ENCODE peak calls at places on chromosomes 6 and 20, in ten cellular contexts. F, T, L, N, A, C, Q, V, B and M are unnamed samples.

GRCh38 chr20:15200139-15200538 is 862.7 kb upstream of the FLRT3 start:
- DNase-seq in A (no peak), C (peak; percentile 67), T (no peak), N (no peak), V (no peak), Q (no peak), B (no peak), F (no peak), L (peak; percentile 26), M (no peak)

GRCh38 chr6:106883808-106884262 is 90.7 kb downstream of the CD24 start:
- DNase-seq in B (no peak), N (no peak), Q (no peak), L (peak; percentile 14), C (peak; percentile 24), T (no peak), F (no peak), A (no peak), V (no peak), M (no peak)

GRCh38 chr6:22353036-22353560 is 56.3 kb upstream of the PRL start:
- DNase-seq in B (no peak), T (no peak), C (no peak), A (no peak), F (no peak), N (no peak), V (no peak), L (peak; percentile 7), Q (no peak), M (no peak)

GRCh38 chr6:41937881-41938574 is 3.6 kb downstream of the CCND3 start:
- DNase-seq in A (no peak), L (no peak), C (no peak), B (no peak), F (peak; percentile 37), N (no peak), T (no peak), V (no peak), Q (no peak), M (peak; percentile 66)

GRCh38 chr6:27426045-27426620 is 37.6 kb downstream of the ZNF391 start:
- DNase-seq in N (no peak), T (no peak), A (no peak), B (peak; percentile 80), V (no peak), C (peak; percentile 4), Q (no peak), L (no peak), F (no peak), M (no peak)

GRCh38 chr6:116016846-116017545 is 43.7 kb downstream of the FRK start:
- DNase-seq in F (no peak), N (no peak), V (peak; percentile 39), T (no peak), C (no peak), B (no peak), Q (no peak), L (no peak), A (no peak), M (no peak)

GRCh38 chr6:3026811-3027626 is 27.3 kb downstream of the NQO2 start:
- DNase-seq in V (no peak), A (no peak), F (no peak), L (peak; percentile 3), T (no peak), Q (no peak), N (no peak), C (no peak), B (no peak), M (peak; percentile 46)

GRCh38 chr20:37804584-37805566 is 98.1 kb upstream of the VSTM2L start:
- DNase-seq in B (peak; percentile 54), F (no peak), C (no peak), N (no peak), V (no peak), L (no peak), T (no peak), A (no peak), Q (no peak), M (no peak)

GRCh38 chr20:45341939-45342862 is 6.0 kb downstream of the SDC4 start:
- DNase-seq in A (peak; percentile 59), F (no peak), C (no peak), L (no peak), T (peak; percentile 91), V (peak; percentile 47), N (no peak), B (no peak), Q (peak; percentile 87), M (no peak)

GRCh38 chr20:47319517-47320252 is 36.8 kb downstream of the ZMYND8 start:
- DNase-seq in A (peak; percentile 61), C (peak; percentile 85), V (peak; percentile 85), N (no peak), B (peak; percentile 61), Q (peak; percentile 90), T (peak; percentile 76), F (no peak), L (peak; percentile 78), M (no peak)

GRCh38 chr20:45890077-45890996 is 671 bp downstream of the NEURL2 start:
- DNase-seq in B (peak; percentile 84), Q (peak; percentile 75), V (peak; percentile 84), L (peak; percentile 82), F (peak; percentile 16), C (peak; percentile 54), N (peak; percentile 67), A (peak; percentile 83), T (peak; percentile 95), M (peak; percentile 57)

GRCh38 chr6:139764498-139764986 is 390.1 kb upstream of the CITED2 start:
- DNase-seq in F (no peak), A (no peak), T (no peak), N (no peak), B (no peak), C (peak; percentile 96), Q (no peak), V (peak; percentile 97), L (peak; percentile 97), M (no peak)

GRCh38 chr6:44002071-44002590 is 125.1 kb downstream of the MRPL14 start:
- DNase-seq in N (peak; percentile 88), L (no peak), B (no peak), C (no peak), Q (no peak), A (no peak), T (peak; percentile 86), V (no peak), F (no peak), M (no peak)

GRCh38 chr6:44001318-44001868 is 125.9 kb downstream of the MRPL14 start:
- DNase-seq in A (peak; percentile 65), V (no peak), F (no peak), Q (no peak), T (peak; percentile 57), L (no peak), C (no peak), N (no peak), B (no peak), M (no peak)

GRCh38 chr6:44004136-44004535 is 123.1 kb downstream of the MRPL14 start:
- DNase-seq in C (no peak), A (no peak), V (no peak), L (no peak), N (no peak), Q (no peak), B (no peak), T (no peak), F (no peak), M (no peak)

GRCh38 chr6:44003345-44004061 is 123.7 kb downstream of the MRPL14 start:
- DNase-seq in F (no peak), Q (no peak), A (peak; percentile 47), C (no peak), B (no peak), N (no peak), L (no peak), V (no peak), T (peak; percentile 72), M (no peak)

DNA sequence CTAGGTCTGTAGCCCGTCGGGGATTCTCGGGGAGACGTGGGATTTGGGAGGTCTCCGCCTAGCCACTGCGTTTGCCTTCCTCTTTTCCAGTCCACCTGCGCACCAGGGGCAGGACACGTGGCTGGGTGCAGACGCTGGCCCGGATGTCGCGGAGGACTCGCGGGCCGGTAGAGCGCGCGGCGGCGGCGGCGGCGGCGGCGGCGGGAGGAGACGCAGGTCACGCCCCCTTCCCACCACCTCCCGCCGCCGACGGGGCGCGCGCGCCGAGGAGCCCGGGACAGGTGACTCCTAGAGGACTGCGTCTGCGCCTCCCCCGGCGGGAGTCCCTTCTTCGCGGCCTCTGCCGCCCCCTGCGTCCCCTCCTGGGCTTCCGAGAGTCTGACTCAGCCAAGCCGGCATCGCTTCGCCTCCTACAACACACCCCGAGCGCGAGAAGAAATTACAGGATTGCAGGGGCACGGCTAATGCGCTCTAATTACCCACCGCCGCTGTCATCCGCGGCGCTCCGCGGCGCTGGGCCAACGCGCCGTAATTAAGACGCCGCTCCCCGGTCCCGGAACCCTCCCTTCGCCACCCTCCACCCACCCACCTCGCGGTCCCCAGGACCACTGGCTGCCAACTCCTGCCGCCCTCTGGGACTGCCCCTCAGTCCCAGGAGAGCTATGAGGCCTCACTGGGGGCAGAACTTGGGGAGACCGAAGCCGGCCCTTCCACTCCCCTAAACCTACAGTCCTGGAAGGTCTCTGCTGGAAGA is 124.5 kb downstream of the MRPL14 start:
- DNase-seq in N (no peak), L (peak; percentile 50), Q (peak; percentile 69), F (peak; percentile 34), V (peak; percentile 54), T (peak; percentile 91), C (peak; percentile 47), A (peak; percentile 78), B (peak; percentile 69), M (peak; percentile 66)
- H3K4me3 ChIP-seq in N (peak overlapping the region; percentile 33), L (peak overlapping the region; percentile 32), Q (peak overlapping the region; percentile 64), F (peak overlapping the region; percentile 54), V (peak overlapping the region; percentile 29), T (peak overlapping the region; percentile 32), C (peak overlapping the region; percentile 28), A (peak overlapping the region; percentile 47), B (peak overlapping the region; percentile 35), M (peak overlapping the region; percentile 52)

GRCh38 chr6:69294862-69295261 is 501.9 kb downstream of the LMBRD1 start:
- DNase-seq in N (no peak), V (no peak), F (no peak), B (no peak), Q (no peak), T (no peak), L (no peak), C (no peak), A (no peak), M (no peak)
- H3K4me3 ChIP-seq in N (no peak overlapping the region), V (no peak overlapping the region), F (no peak overlapping the region), B (no peak overlapping the region), Q (no peak overlapping the region), T (no peak overlapping the region), L (no peak overlapping the region), C (no peak overlapping the region), A (no peak overlapping the region), M (no peak overlapping the region)

DNA sequence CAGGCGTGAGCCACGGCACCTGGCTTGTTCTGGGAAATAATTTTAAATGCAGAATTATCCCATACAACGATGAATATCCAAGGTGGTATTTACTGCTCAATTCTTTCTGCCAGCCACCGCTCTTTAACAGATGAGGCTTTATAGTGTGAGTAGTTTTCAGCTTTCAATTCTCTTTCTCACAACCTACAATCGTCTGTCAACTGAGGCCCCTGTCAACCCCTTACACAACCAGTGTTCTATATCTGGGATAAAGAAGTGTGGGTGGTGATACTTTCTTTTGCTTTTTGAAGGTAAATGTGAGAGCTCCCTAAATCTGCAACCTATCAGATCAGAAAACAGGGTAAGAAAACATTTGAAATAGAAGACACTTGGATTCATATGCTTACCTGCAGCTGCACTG is 22.5 kb downstream of the STAU1 start:
- DNase-seq in A (no peak), Q (no peak), N (no peak), B (no peak), F (no peak), C (no peak), V (no peak), L (no peak), T (no peak), M (no peak)
- H3K4me3 ChIP-seq in A (no peak overlapping the region), Q (no peak overlapping the region), N (no peak overlapping the region), B (no peak overlapping the region), F (no peak overlapping the region), C (no peak overlapping the region), V (no peak overlapping the region), L (no peak overlapping the region), T (no peak overlapping the region), M (no peak overlapping the region)

GRCh38 chr6:24797596-24798216 is 1.0 kb downstream of the ARMH2 start:
- DNase-seq in F (no peak), T (no peak), C (no peak), N (no peak), A (no peak), Q (no peak), V (peak; percentile 27), L (no peak), B (no peak), M (no peak)
- H3K4me3 ChIP-seq in F (no peak overlapping the region), T (no peak overlapping the region), C (no peak overlapping the region), N (no peak overlapping the region), A (no peak overlapping the region), Q (no peak overlapping the region), V (no peak overlapping the region), L (no peak overlapping the region), B (no peak overlapping the region), M (no peak overlapping the region)